ENCODE peak calls at places on chromosome 21, in seven cellular contexts. One of them, this sample, is unnamed.

GRCh38 chr21:41881051-41881450 is 1.9 kb upstream of the PRDM15 start:
- DNase-seq in thoracic aorta: no peak
- DNase-seq in hepatocyte: no peak
- DNase-seq in psoas muscle: no peak
- DNase-seq in AG04450: no peak
- DNase-seq in Panc1: no peak
- DNase-seq in bronchial epithelial cell: no peak
- DNase-seq in this sample: no peak

GRCh38 chr21:39634507-39634906 is 21.8 kb downstream of the B3GALT5 start:
- DNase-seq in Panc1: no peak
- DNase-seq in psoas muscle: no peak
- DNase-seq in thoracic aorta: no peak
- DNase-seq in AG04450: no peak
- DNase-seq in bronchial epithelial cell: no peak
- DNase-seq in hepatocyte: no peak
- DNase-seq in this sample: no peak

GRCh38 chr21:46457801-46458314 is 833 bp upstream of the DIP2A start:
- DNase-seq in psoas muscle: peak; percentile 70
- DNase-seq in bronchial epithelial cell: peak; percentile 28
- DNase-seq in Panc1: no peak
- DNase-seq in hepatocyte: peak; percentile 57
- DNase-seq in AG04450: peak; percentile 7
- DNase-seq in thoracic aorta: no peak
- DNase-seq in this sample: no peak

GRCh38 chr21:23541571-23541970 is 2065.7 kb downstream of the MRPL39 start:
- DNase-seq in psoas muscle: no peak
- DNase-seq in hepatocyte: no peak
- DNase-seq in bronchial epithelial cell: no peak
- DNase-seq in Panc1: no peak
- DNase-seq in AG04450: no peak
- DNase-seq in thoracic aorta: no peak
- DNase-seq in this sample: no peak

GRCh38 chr21:18499761-18500376 is 96.3 kb upstream of the TMPRSS15 start:
- DNase-seq in AG04450: no peak
- DNase-seq in hepatocyte: peak; percentile 77
- DNase-seq in Panc1: no peak
- DNase-seq in psoas muscle: no peak
- DNase-seq in thoracic aorta: no peak
- DNase-seq in bronchial epithelial cell: peak; percentile 21
- DNase-seq in this sample: no peak

GRCh38 chr21:45021428-45022347 is 52.7 kb upstream of the ADARB1 start:
- DNase-seq in psoas muscle: peak; percentile 42
- DNase-seq in AG04450: no peak
- DNase-seq in thoracic aorta: no peak
- DNase-seq in Panc1: no peak
- DNase-seq in bronchial epithelial cell: no peak
- DNase-seq in hepatocyte: no peak
- DNase-seq in this sample: no peak

GRCh38 chr21:45894107-45894810 is 87.3 kb upstream of the COL6A1 start:
- DNase-seq in AG04450: peak; percentile 46
- DNase-seq in bronchial epithelial cell: no peak
- DNase-seq in psoas muscle: peak; percentile 73
- DNase-seq in thoracic aorta: no peak
- DNase-seq in Panc1: no peak
- DNase-seq in hepatocyte: peak; percentile 52
- DNase-seq in this sample: peak; percentile 26

GRCh38 chr21:45502600-45502999 is 39.6 kb downstream of the SLC19A1 start:
- DNase-seq in psoas muscle: peak; percentile 23
- DNase-seq in AG04450: no peak
- DNase-seq in thoracic aorta: no peak
- DNase-seq in bronchial epithelial cell: no peak
- DNase-seq in Panc1: no peak
- DNase-seq in hepatocyte: no peak
- DNase-seq in this sample: no peak

GRCh38 chr21:31614705-31615104 is 44.8 kb upstream of the SOD1 start:
- DNase-seq in AG04450: no peak
- DNase-seq in hepatocyte: no peak
- DNase-seq in thoracic aorta: no peak
- DNase-seq in bronchial epithelial cell: no peak
- DNase-seq in Panc1: no peak
- DNase-seq in psoas muscle: no peak
- DNase-seq in this sample: no peak

GRCh38 chr21:34950980-34951379 is 98.1 kb downstream of the RUNX1 start:
- DNase-seq in hepatocyte: no peak
- DNase-seq in thoracic aorta: no peak
- DNase-seq in psoas muscle: no peak
- DNase-seq in bronchial epithelial cell: no peak
- DNase-seq in Panc1: no peak
- DNase-seq in AG04450: no peak
- DNase-seq in this sample: no peak

GRCh38 chr21:23960769-23961168 is 1646.5 kb downstream of the MRPL39 start:
- DNase-seq in thoracic aorta: no peak
- DNase-seq in Panc1: no peak
- DNase-seq in AG04450: no peak
- DNase-seq in bronchial epithelial cell: no peak
- DNase-seq in hepatocyte: no peak
- DNase-seq in psoas muscle: no peak
- DNase-seq in this sample: no peak

GRCh38 chr21:38147391-38147790 is 109.4 kb upstream of the KCNJ15 start:
- DNase-seq in psoas muscle: no peak
- DNase-seq in bronchial epithelial cell: no peak
- DNase-seq in Panc1: no peak
- DNase-seq in AG04450: no peak
- DNase-seq in thoracic aorta: no peak
- DNase-seq in hepatocyte: no peak
- DNase-seq in this sample: no peak

GRCh38 chr21:44930543-44930981 is 9.3 kb upstream of the SLX9 start:
- DNase-seq in Panc1: no peak
- DNase-seq in bronchial epithelial cell: no peak
- DNase-seq in AG04450: no peak
- DNase-seq in thoracic aorta: no peak
- DNase-seq in psoas muscle: peak; percentile 68
- DNase-seq in hepatocyte: no peak
- DNase-seq in this sample: no peak

GRCh38 chr21:40707271-40707670 is 139.7 kb downstream of the DSCAM start:
- DNase-seq in psoas muscle: no peak
- DNase-seq in Panc1: no peak
- DNase-seq in thoracic aorta: no peak
- DNase-seq in hepatocyte: no peak
- DNase-seq in AG04450: no peak
- DNase-seq in bronchial epithelial cell: peak; percentile 69
- DNase-seq in this sample: no peak

GRCh38 chr21:45939521-45940045 is 42.0 kb upstream of the COL6A1 start:
- DNase-seq in thoracic aorta: no peak
- DNase-seq in Panc1: no peak
- DNase-seq in hepatocyte: no peak
- DNase-seq in psoas muscle: peak; percentile 39
- DNase-seq in AG04450: no peak
- DNase-seq in bronchial epithelial cell: no peak
- DNase-seq in this sample: no peak

GRCh38 chr21:45910548-45911221 is 70.9 kb upstream of the COL6A1 start:
- DNase-seq in Panc1: no peak
- DNase-seq in bronchial epithelial cell: no peak
- DNase-seq in AG04450: no peak
- DNase-seq in psoas muscle: peak; percentile 45
- DNase-seq in hepatocyte: no peak
- DNase-seq in thoracic aorta: no peak
- DNase-seq in this sample: no peak

GRCh38 chr21:40054403-40054802 is 187.2 kb downstream of the PCP4 start:
- DNase-seq in thoracic aorta: peak; percentile 55
- DNase-seq in hepatocyte: peak; percentile 23
- DNase-seq in AG04450: no peak
- DNase-seq in bronchial epithelial cell: peak; percentile 57
- DNase-seq in Panc1: no peak
- DNase-seq in psoas muscle: no peak
- DNase-seq in this sample: no peak

GRCh38 chr21:42305707-42306147 is 9.5 kb downstream of the TFF3 start:
- DNase-seq in psoas muscle: no peak
- DNase-seq in Panc1: no peak
- DNase-seq in AG04450: no peak
- DNase-seq in hepatocyte: no peak
- DNase-seq in thoracic aorta: no peak
- DNase-seq in bronchial epithelial cell: no peak
- DNase-seq in this sample: no peak

GRCh38 chr21:35696644-35697043 is 363.7 kb downstream of the SETD4 start:
- DNase-seq in AG04450: no peak
- DNase-seq in psoas muscle: no peak
- DNase-seq in Panc1: no peak
- DNase-seq in thoracic aorta: no peak
- DNase-seq in bronchial epithelial cell: no peak
- DNase-seq in hepatocyte: no peak
- DNase-seq in this sample: no peak

GRCh38 chr21:44428281-44428942 is 26.9 kb upstream of the LRRC3 start:
- DNase-seq in Panc1: no peak
- DNase-seq in thoracic aorta: no peak
- DNase-seq in bronchial epithelial cell: peak; percentile 3
- DNase-seq in hepatocyte: no peak
- DNase-seq in psoas muscle: peak; percentile 31
- DNase-seq in AG04450: no peak
- DNase-seq in this sample: no peak

GRCh38 chr21:45032977-45033705 is 41.2 kb upstream of the ADARB1 start:
- DNase-seq in Panc1: no peak
- DNase-seq in thoracic aorta: no peak
- DNase-seq in AG04450: no peak
- DNase-seq in bronchial epithelial cell: no peak
- DNase-seq in hepatocyte: peak; percentile 23
- DNase-seq in psoas muscle: peak; percentile 58
- DNase-seq in this sample: no peak

GRCh38 chr21:17050156-17050555 is 462.7 kb upstream of the CXADR start:
- DNase-seq in Panc1: no peak
- DNase-seq in AG04450: no peak
- DNase-seq in thoracic aorta: no peak
- DNase-seq in psoas muscle: no peak
- DNase-seq in bronchial epithelial cell: no peak
- DNase-seq in hepatocyte: no peak
- DNase-seq in this sample: no peak

GRCh38 chr21:17044696-17045095 is 468.1 kb upstream of the CXADR start:
- DNase-seq in psoas muscle: no peak
- DNase-seq in hepatocyte: no peak
- DNase-seq in Panc1: no peak
- DNase-seq in thoracic aorta: no peak
- DNase-seq in AG04450: no peak
- DNase-seq in bronchial epithelial cell: no peak
- DNase-seq in this sample: no peak

GRCh38 chr21:17050646-17051045 is 462.2 kb upstream of the CXADR start:
- DNase-seq in AG04450: no peak
- DNase-seq in thoracic aorta: no peak
- DNase-seq in hepatocyte: no peak
- DNase-seq in bronchial epithelial cell: no peak
- DNase-seq in psoas muscle: no peak
- DNase-seq in Panc1: no peak
- DNase-seq in this sample: no peak

GRCh38 chr21:17048974-17049373 is 463.9 kb upstream of the CXADR start:
- DNase-seq in psoas muscle: no peak
- DNase-seq in Panc1: no peak
- DNase-seq in thoracic aorta: no peak
- DNase-seq in bronchial epithelial cell: no peak
- DNase-seq in hepatocyte: no peak
- DNase-seq in AG04450: no peak
- DNase-seq in this sample: no peak

GRCh38 chr21:17045214-17045835 is 467.5 kb upstream of the CXADR start:
- DNase-seq in bronchial epithelial cell: peak; percentile 33
- DNase-seq in Panc1: no peak
- DNase-seq in psoas muscle: no peak
- DNase-seq in thoracic aorta: no peak
- DNase-seq in hepatocyte: peak; percentile 11
- DNase-seq in AG04450: peak; percentile 4
- DNase-seq in this sample: no peak
- TF ChIP-seq CTCF in bronchial epithelial cell: peak; percentile 40
- TF ChIP-seq CTCF in Panc1: peak; percentile 13
- TF ChIP-seq CTCF in psoas muscle: peak; percentile 43
- TF ChIP-seq CTCF in thoracic aorta: no peak
- TF ChIP-seq CTCF in hepatocyte: peak; percentile 50
- TF ChIP-seq CTCF in AG04450: peak; percentile 60
- TF ChIP-seq CTCF in this sample: peak; percentile 57

DNA sequence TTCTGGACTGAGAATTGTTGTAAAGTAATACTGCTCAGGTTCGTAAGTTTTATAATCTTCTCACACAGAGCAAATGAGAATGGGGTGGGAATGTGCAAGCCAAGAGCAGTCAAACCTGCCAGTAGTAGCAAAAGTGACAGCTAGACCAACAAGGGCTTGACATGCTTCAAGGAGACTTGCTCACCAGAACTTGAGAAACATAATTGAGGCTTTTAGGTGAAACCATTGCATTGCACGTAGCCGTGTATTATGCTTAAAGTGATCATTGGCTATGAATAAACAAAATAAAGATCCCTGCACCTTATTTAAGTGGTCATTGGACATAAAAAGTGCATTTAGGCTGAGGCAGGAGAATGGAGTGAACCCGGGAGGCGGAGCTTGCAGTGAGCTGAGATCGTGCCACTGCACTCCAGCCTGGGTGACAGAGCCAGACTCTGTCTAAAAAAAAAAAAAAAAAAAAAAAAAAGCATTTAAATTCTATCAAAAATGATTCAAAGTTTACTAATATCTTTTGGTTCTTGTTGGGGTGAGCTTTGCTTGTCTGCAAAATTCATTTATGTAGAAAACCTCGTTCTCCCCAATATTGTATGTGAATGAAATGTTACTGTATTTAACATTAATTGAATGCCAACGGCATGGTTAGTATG is 11.8 kb upstream of the CCT8 start:
- DNase-seq in hepatocyte: no peak
- DNase-seq in bronchial epithelial cell: no peak
- DNase-seq in thoracic aorta: no peak
- DNase-seq in psoas muscle: no peak
- DNase-seq in AG04450: no peak
- DNase-seq in Panc1: no peak
- DNase-seq in this sample: no peak
- H3K4me3 ChIP-seq in hepatocyte: no peak overlapping the region
- H3K4me3 ChIP-seq in bronchial epithelial cell: no peak overlapping the region
- H3K4me3 ChIP-seq in thoracic aorta: peak overlapping the region; percentile 1
- H3K4me3 ChIP-seq in psoas muscle: no peak overlapping the region
- H3K4me3 ChIP-seq in AG04450: no peak overlapping the region
- H3K4me3 ChIP-seq in Panc1: no peak overlapping the region
- H3K4me3 ChIP-seq in this sample: no peak overlapping the region

GRCh38 chr21:14273736-14274538 is 58.0 kb downstream of the RBM11 start:
- DNase-seq in bronchial epithelial cell: peak; percentile 49
- DNase-seq in hepatocyte: peak; percentile 63
- DNase-seq in AG04450: no peak
- DNase-seq in Panc1: no peak
- DNase-seq in thoracic aorta: no peak
- DNase-seq in psoas muscle: peak; percentile 70
- DNase-seq in this sample: no peak
- H3K27me3 ChIP-seq in bronchial epithelial cell: no peaks in the 10 kb centered on the region
- H3K27me3 ChIP-seq in hepatocyte: peaks cover 15% of the 10 kb centered on the region
- H3K27me3 ChIP-seq in AG04450: no peaks in the 10 kb centered on the region
- H3K27me3 ChIP-seq in Panc1: peaks cover 3% of the 10 kb centered on the region
- H3K27me3 ChIP-seq in thoracic aorta: no peaks in the 10 kb centered on the region
- H3K27me3 ChIP-seq in psoas muscle: no peaks in the 10 kb centered on the region
- H3K27me3 ChIP-seq in this sample: no peaks in the 10 kb centered on the region

DNA sequence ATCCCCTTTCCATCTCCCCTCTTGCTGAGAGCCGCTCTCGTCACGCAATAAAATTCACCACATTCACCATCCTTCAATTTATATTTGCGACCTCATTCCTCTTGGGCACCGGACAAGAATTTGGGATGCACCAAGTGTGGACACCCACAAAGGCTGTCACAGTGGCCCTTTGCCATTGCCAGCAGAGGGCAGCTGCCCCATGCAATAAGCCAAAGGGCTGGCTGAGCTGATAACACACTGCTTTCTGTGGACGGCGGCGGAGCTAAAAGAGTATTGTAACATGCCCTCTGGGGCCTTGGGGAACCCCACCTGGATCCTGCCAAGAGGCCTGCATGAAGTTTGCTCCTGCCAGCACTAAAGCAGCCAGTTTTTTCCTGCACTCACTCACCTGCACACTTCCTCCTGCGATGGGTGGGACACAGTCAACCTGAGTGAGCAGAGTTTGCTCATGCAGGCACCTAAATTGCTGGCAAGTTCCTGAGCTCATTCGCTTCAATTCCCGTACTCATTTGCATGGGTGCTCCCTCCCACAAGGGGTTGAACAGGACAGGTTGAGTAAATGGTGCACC is 792.3 kb upstream of the ADAMTS5 start:
- DNase-seq in AG04450: no peak
- DNase-seq in psoas muscle: no peak
- DNase-seq in thoracic aorta: no peak
- DNase-seq in bronchial epithelial cell: no peak
- DNase-seq in hepatocyte: peak; percentile 31
- DNase-seq in Panc1: no peak
- DNase-seq in this sample: no peak
- TF ChIP-seq CTCF in AG04450: peak; percentile 23
- TF ChIP-seq CTCF in psoas muscle: peak; percentile 55
- TF ChIP-seq CTCF in thoracic aorta: no peak
- TF ChIP-seq CTCF in bronchial epithelial cell: peak; percentile 66
- TF ChIP-seq CTCF in hepatocyte: peak; percentile 42
- TF ChIP-seq CTCF in Panc1: no peak
- TF ChIP-seq CTCF in this sample: peak; percentile 54

This sample was measured in BJ.